ENCODE peak calls at places on chromosomes 4 and X, in nine cellular contexts. D, N, L, S, O, W, H, R and T are unnamed samples.

GRCh38 chrX:40423299-40423698 is 157.5 kb upstream of the ATP6AP2 start:
- DNase-seq in R (no peak), O (no peak), W (no peak), L (no peak), N (no peak), H (no peak), D (no peak), S (no peak), T (no peak)

GRCh38 chrX:53287493-53288138 is 6.2 kb upstream of the IQSEC2 start:
- DNase-seq in S (peak; percentile 18), L (peak; percentile 64), R (no peak), H (peak; percentile 63), D (peak; percentile 78), W (no peak), N (no peak), O (no peak), T (no peak)

GRCh38 chr4:125115941-125116340 is 198.8 kb upstream of the FAT4 start:
- DNase-seq in W (peak; percentile 2), R (no peak), D (peak; percentile 59), L (no peak), S (no peak), O (no peak), H (no peak), N (no peak), T (no peak)

GRCh38 chr4:10180927-10181744 is 64.5 kb upstream of the WDR1 start:
- DNase-seq in H (no peak), L (peak; percentile 18), S (peak; percentile 3), D (peak; percentile 51), R (no peak), O (no peak), W (no peak), N (no peak), T (no peak)

GRCh38 chr4:60805500-60806313 is 394.4 kb upstream of the ADGRL3 start:
- DNase-seq in H (no peak), S (peak; percentile 23), L (no peak), O (peak; percentile 36), N (no peak), W (no peak), R (no peak), D (peak; percentile 3), T (no peak)

GRCh38 chr4:79292008-79292407 is 33.9 kb downstream of the NAA11 start:
- DNase-seq in O (no peak), N (no peak), D (no peak), S (no peak), L (no peak), H (no peak), W (no peak), R (no peak), T (no peak)

GRCh38 chrX:71619193-71619592 is 882 bp upstream of the CXCR3 start:
- DNase-seq in R (no peak), H (no peak), S (no peak), O (no peak), L (no peak), W (no peak), D (no peak), N (no peak), T (no peak)

GRCh38 chr4:181822005-181822375 is 421.2 kb upstream of the TENM3 start:
- DNase-seq in R (no peak), S (no peak), L (no peak), D (no peak), O (no peak), H (no peak), W (no peak), N (no peak), T (no peak)

GRCh38 chrX:125646195-125646594 is 326.5 kb downstream of the TEX13C start:
- DNase-seq in L (no peak), H (no peak), N (no peak), O (no peak), R (no peak), S (peak; percentile 13), W (no peak), D (no peak), T (peak; percentile 16)

GRCh38 chrX:153900806-153901752 is 3.4 kb upstream of the AVPR2 start:
- DNase-seq in R (no peak), D (peak; percentile 83), S (peak; percentile 87), H (peak; percentile 77), L (peak; percentile 82), N (peak; percentile 74), O (no peak), W (peak; percentile 68), T (peak; percentile 51)

GRCh38 chr4:152369903-152370296 is 166.0 kb downstream of the FBXW7 start:
- DNase-seq in D (no peak), W (no peak), O (no peak), H (no peak), S (no peak), N (no peak), R (no peak), L (no peak), T (no peak)
- TF ChIP-seq CTCF in D (peak; percentile 21), W (peak; percentile 24), O (no peak), H (no peak), S (peak; percentile 43), N (no peak), R (peak; percentile 46), L (peak; percentile 53), T (no peak)

GRCh38 chrX:129013574-129013973 is 509.7 kb downstream of the SMARCA1 start:
- DNase-seq in O (no peak), S (peak; percentile 40), R (no peak), L (no peak), W (no peak), H (no peak), N (no peak), D (no peak), T (no peak)
- TF ChIP-seq CTCF in O (no peak), S (peak; percentile 59), R (peak; percentile 10), L (no peak), W (no peak), H (no peak), N (no peak), D (no peak), T (no peak)

GRCh38 chr4:26060286-26060685 is 146.3 kb downstream of the SMIM20 start:
- DNase-seq in R (no peak), O (no peak), S (no peak), D (peak; percentile 54), L (no peak), H (no peak), W (no peak), N (no peak), T (no peak)

GRCh38 chr4:26058537-26058936 is 144.5 kb downstream of the SMIM20 start:
- DNase-seq in H (no peak), W (no peak), S (no peak), L (no peak), R (no peak), N (no peak), O (no peak), D (no peak), T (no peak)

GRCh38 chr4:26059391-26060154 is 145.6 kb downstream of the SMIM20 start:
- DNase-seq in W (no peak), L (no peak), H (no peak), S (no peak), R (no peak), D (no peak), N (no peak), O (no peak), T (no peak)

GRCh38 chr4:26062221-26062620 is 148.2 kb downstream of the SMIM20 start:
- DNase-seq in H (no peak), L (no peak), S (no peak), D (peak; percentile 59), O (no peak), N (no peak), W (no peak), R (no peak), T (no peak)

GRCh38 chr4:26061248-26061986 is 147.4 kb downstream of the SMIM20 start:
- DNase-seq in D (no peak), O (peak; percentile 16), L (peak; percentile 11), N (no peak), R (no peak), H (no peak), S (peak; percentile 53), W (peak; percentile 15), T (no peak)
- TF ChIP-seq CTCF in D (peak; percentile 46), O (peak; percentile 54), L (peak; percentile 56), N (peak; percentile 46), R (peak; percentile 61), H (peak; percentile 72), S (peak; percentile 79), W (peak; percentile 26), T (peak; percentile 50)

GRCh38 chrX:12141511-12141910 is 3.2 kb downstream of the FRMPD4 start:
- DNase-seq in S (no peak), O (no peak), N (no peak), L (no peak), D (no peak), H (no peak), R (no peak), W (no peak), T (no peak)

GRCh38 chrX:12142661-12143060 is 4.4 kb downstream of the FRMPD4 start:
- DNase-seq in D (no peak), S (no peak), R (no peak), H (no peak), O (no peak), W (no peak), L (no peak), N (no peak), T (no peak)

GRCh38 chrX:12137982-12138365 is 299 bp upstream of the FRMPD4 start:
- DNase-seq in L (no peak), R (peak; percentile 9), S (no peak), N (no peak), W (no peak), H (no peak), O (peak; percentile 3), D (no peak), T (peak; percentile 23)

GRCh38 chrX:12139934-12140611 is 1.8 kb downstream of the FRMPD4 start:
- DNase-seq in W (no peak), R (no peak), L (no peak), H (no peak), O (no peak), D (no peak), N (no peak), S (no peak), T (no peak)

GRCh38 chrX:12138366-12139313 is at the start of gene FRMPD4:
- DNase-seq in O (peak; percentile 15), S (no peak), W (no peak), L (no peak), D (no peak), N (no peak), H (no peak), R (peak; percentile 33), T (peak; percentile 77)
- TF ChIP-seq CTCF in O (no peak), S (no peak), W (no peak), L (no peak), D (no peak), N (no peak), H (no peak), R (peak; percentile 52), T (peak; percentile 28)

GRCh38 chr4:62408467-62408866 is 1208.3 kb downstream of the ADGRL3 start:
- DNase-seq in R (no peak), S (no peak), H (no peak), W (no peak), N (no peak), L (no peak), O (no peak), D (no peak), T (no peak)
- TF ChIP-seq CTCF in R (no peak), S (no peak), H (no peak), W (no peak), N (no peak), L (no peak), O (no peak), D (no peak), T (no peak)